ENCODE peak calls at places on chromosome 10, in seven cellular contexts. One of them, this sample, is unnamed. For H3K4me1, the result is how much of the 10 kb centered on the place peaks cover.

GRCh38 chr10:80945267-80945880 is 407.7 kb downstream of the SH2D4B start:
- DNase-seq in uterus: no peak
- DNase-seq in transverse colon: no peak
- DNase-seq in A549: no peak
- DNase-seq in right lobe of liver: no peak
- DNase-seq in sigmoid colon: no peak
- DNase-seq in IMR-90: no peak
- DNase-seq in this sample: no peak

GRCh38 chr10:36023939-36024338 is 381.8 kb upstream of the FZD8 start:
- DNase-seq in uterus: no peak
- DNase-seq in transverse colon: no peak
- DNase-seq in A549: peak
- DNase-seq in right lobe of liver: no peak
- DNase-seq in sigmoid colon: no peak
- DNase-seq in IMR-90: peak
- DNase-seq in this sample: no peak

GRCh38 chr10:90885176-90885575 is 13.4 kb downstream of the RPP30 start:
- DNase-seq in uterus: no peak
- DNase-seq in transverse colon: no peak
- DNase-seq in A549: no peak
- DNase-seq in right lobe of liver: no peak
- DNase-seq in sigmoid colon: no peak
- DNase-seq in IMR-90: peak
- DNase-seq in this sample: no peak

GRCh38 chr10:59792812-59793211 is 39.6 kb upstream of the MRLN start:
- DNase-seq in uterus: no peak
- DNase-seq in transverse colon: no peak
- DNase-seq in A549: no peak
- DNase-seq in right lobe of liver: no peak
- DNase-seq in sigmoid colon: no peak
- DNase-seq in IMR-90: no peak
- DNase-seq in this sample: no peak

GRCh38 chr10:129709627-129710509 is 242.8 kb downstream of the MGMT start:
- DNase-seq in uterus: no peak
- DNase-seq in transverse colon: no peak
- DNase-seq in A549: no peak
- DNase-seq in right lobe of liver: peak
- DNase-seq in sigmoid colon: no peak
- DNase-seq in IMR-90: no peak
- DNase-seq in this sample: no peak

GRCh38 chr10:50395279-50395678 is 144.0 kb upstream of the ASAH2 start:
- DNase-seq in uterus: no peak
- DNase-seq in transverse colon: no peak
- DNase-seq in A549: no peak
- DNase-seq in right lobe of liver: peak
- DNase-seq in sigmoid colon: no peak
- DNase-seq in IMR-90: peak
- DNase-seq in this sample: no peak

GRCh38 chr10:102040305-102040704 is 15.7 kb downstream of the ARMH3 start:
- DNase-seq in uterus: no peak
- DNase-seq in transverse colon: no peak
- DNase-seq in A549: no peak
- DNase-seq in right lobe of liver: no peak
- DNase-seq in sigmoid colon: no peak
- DNase-seq in IMR-90: peak
- DNase-seq in this sample: no peak

GRCh38 chr10:29377333-29377961 is 88.6 kb downstream of the LYZL1 start:
- DNase-seq in uterus: no peak
- DNase-seq in transverse colon: no peak
- DNase-seq in A549: peak
- DNase-seq in right lobe of liver: no peak
- DNase-seq in sigmoid colon: no peak
- DNase-seq in IMR-90: peak
- DNase-seq in this sample: no peak

GRCh38 chr10:42866115-42866995 is 83.8 kb downstream of the BMS1 start:
- DNase-seq in uterus: peak
- DNase-seq in transverse colon: peak
- DNase-seq in A549: peak
- DNase-seq in right lobe of liver: peak
- DNase-seq in sigmoid colon: peak
- DNase-seq in IMR-90: peak
- DNase-seq in this sample: no peak

GRCh38 chr10:5413012-5413938 is 918 bp downstream of the NET1 start:
- DNase-seq in uterus: no peak
- DNase-seq in transverse colon: no peak
- DNase-seq in A549: peak
- DNase-seq in right lobe of liver: no peak
- DNase-seq in sigmoid colon: no peak
- DNase-seq in IMR-90: peak
- DNase-seq in this sample: no peak

GRCh38 chr10:5361966-5362365 is 2.8 kb upstream of the UCN3 start:
- DNase-seq in uterus: no peak
- DNase-seq in transverse colon: no peak
- DNase-seq in A549: no peak
- DNase-seq in right lobe of liver: no peak
- DNase-seq in sigmoid colon: no peak
- DNase-seq in IMR-90: no peak
- DNase-seq in this sample: no peak

GRCh38 chr10:124755581-124755980 is 11.4 kb upstream of the FAM53B start:
- DNase-seq in uterus: no peak
- DNase-seq in transverse colon: no peak
- DNase-seq in A549: no peak
- DNase-seq in right lobe of liver: no peak
- DNase-seq in sigmoid colon: no peak
- DNase-seq in IMR-90: no peak
- DNase-seq in this sample: no peak

GRCh38 chr10:124173298-124173900 is 80.0 kb upstream of the CHST15 start:
- DNase-seq in uterus: no peak
- DNase-seq in transverse colon: no peak
- DNase-seq in A549: no peak
- DNase-seq in right lobe of liver: peak
- DNase-seq in sigmoid colon: no peak
- DNase-seq in IMR-90: no peak
- DNase-seq in this sample: no peak

GRCh38 chr10:79046991-79047874 is 21.5 kb upstream of the ZMIZ1 start:
- DNase-seq in uterus: peak
- DNase-seq in transverse colon: no peak
- DNase-seq in A549: no peak
- DNase-seq in right lobe of liver: peak
- DNase-seq in sigmoid colon: peak
- DNase-seq in IMR-90: no peak
- DNase-seq in this sample: no peak

GRCh38 chr10:50619882-50620281 is 3.9 kb downstream of the SGMS1 start:
- DNase-seq in uterus: no peak
- DNase-seq in transverse colon: no peak
- DNase-seq in A549: no peak
- DNase-seq in right lobe of liver: no peak
- DNase-seq in sigmoid colon: no peak
- DNase-seq in IMR-90: no peak
- DNase-seq in this sample: no peak

GRCh38 chr10:24952146-24952700 is at the start of gene PRTFDC1:
- DNase-seq in uterus: peak
- DNase-seq in transverse colon: peak
- DNase-seq in A549: peak
- DNase-seq in right lobe of liver: no peak
- DNase-seq in sigmoid colon: peak
- DNase-seq in IMR-90: no peak
- DNase-seq in this sample: no peak

GRCh38 chr10:127907411-127908105 is 655 bp downstream of the PTPRE start:
- DNase-seq in uterus: no peak
- DNase-seq in transverse colon: peak
- DNase-seq in A549: no peak
- DNase-seq in right lobe of liver: no peak
- DNase-seq in sigmoid colon: peak
- DNase-seq in IMR-90: no peak
- DNase-seq in this sample: no peak

GRCh38 chr10:11218395-11218794 is 200.7 kb downstream of the CELF2 start:
- DNase-seq in uterus: no peak
- DNase-seq in transverse colon: no peak
- DNase-seq in A549: no peak
- DNase-seq in right lobe of liver: no peak
- DNase-seq in sigmoid colon: no peak
- DNase-seq in IMR-90: no peak
- DNase-seq in this sample: no peak

GRCh38 chr10:58512470-58513188 is at the start of gene BICC1:
- DNase-seq in uterus: peak
- DNase-seq in transverse colon: peak
- DNase-seq in A549: peak
- DNase-seq in right lobe of liver: peak
- DNase-seq in sigmoid colon: peak
- DNase-seq in IMR-90: peak
- DNase-seq in this sample: no peak

DNA sequence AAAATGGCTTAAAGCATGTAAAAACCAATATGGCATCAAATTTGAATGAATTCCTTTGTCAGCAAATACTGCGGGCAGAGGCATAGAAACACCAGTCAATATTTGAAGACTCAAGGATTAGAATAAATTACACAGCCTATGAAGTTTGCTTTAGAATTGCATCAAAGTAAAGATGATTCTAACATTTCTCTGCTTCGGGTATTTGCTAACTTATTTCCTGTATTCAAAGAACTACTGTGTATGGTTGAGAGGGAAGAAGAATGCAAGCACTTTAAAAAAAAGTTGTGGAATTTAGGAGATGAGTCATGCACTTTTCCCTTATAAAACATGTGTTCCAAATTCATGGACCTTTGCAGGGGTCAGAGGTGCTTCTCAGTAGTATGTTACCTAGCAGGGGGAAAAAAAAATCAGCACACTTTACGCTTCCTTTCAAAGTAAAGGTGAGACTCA is 90.1 kb downstream of the PIP4K2A start:
- DNase-seq in uterus: no peak
- DNase-seq in transverse colon: no peak
- DNase-seq in A549: no peak
- DNase-seq in right lobe of liver: no peak
- DNase-seq in sigmoid colon: no peak
- DNase-seq in IMR-90: peak
- DNase-seq in this sample: no peak
- H3K4me1 ChIP-seq in uterus: under half
- H3K4me1 ChIP-seq in transverse colon: under half
- H3K4me1 ChIP-seq in A549: half or more
- H3K4me1 ChIP-seq in right lobe of liver: under half
- H3K4me1 ChIP-seq in sigmoid colon: half or more
- H3K4me1 ChIP-seq in IMR-90: under half
- H3K4me1 ChIP-seq in this sample: half or more

GRCh38 chr10:117568226-117568625 is 25.7 kb downstream of the EMX2 start:
- DNase-seq in uterus: no peak
- DNase-seq in transverse colon: no peak
- DNase-seq in A549: no peak
- DNase-seq in right lobe of liver: no peak
- DNase-seq in sigmoid colon: no peak
- DNase-seq in IMR-90: no peak
- DNase-seq in this sample: no peak
- TF ChIP-seq POLR2A in uterus: no peak
- TF ChIP-seq POLR2A in transverse colon: no peak
- TF ChIP-seq POLR2A in A549: no peak
- TF ChIP-seq POLR2A in right lobe of liver: no peak
- TF ChIP-seq POLR2A in sigmoid colon: no peak
- TF ChIP-seq POLR2A in IMR-90: no peak
- TF ChIP-seq POLR2A in this sample: no peak

GRCh38 chr10:13734151-13734550 is 147.4 kb downstream of the PRPF18 start:
- DNase-seq in uterus: no peak
- DNase-seq in transverse colon: no peak
- DNase-seq in A549: no peak
- DNase-seq in right lobe of liver: no peak
- DNase-seq in sigmoid colon: peak
- DNase-seq in IMR-90: no peak
- DNase-seq in this sample: no peak

GRCh38 chr10:13731799-13732198 is 145.0 kb downstream of the PRPF18 start:
- DNase-seq in uterus: no peak
- DNase-seq in transverse colon: no peak
- DNase-seq in A549: no peak
- DNase-seq in right lobe of liver: no peak
- DNase-seq in sigmoid colon: no peak
- DNase-seq in IMR-90: no peak
- DNase-seq in this sample: no peak

GRCh38 chr10:13728898-13729535 is 142.3 kb downstream of the PRPF18 start:
- DNase-seq in uterus: no peak
- DNase-seq in transverse colon: no peak
- DNase-seq in A549: no peak
- DNase-seq in right lobe of liver: no peak
- DNase-seq in sigmoid colon: no peak
- DNase-seq in IMR-90: no peak
- DNase-seq in this sample: no peak

GRCh38 chr10:13729959-13730358 is 143.2 kb downstream of the PRPF18 start:
- DNase-seq in uterus: no peak
- DNase-seq in transverse colon: no peak
- DNase-seq in A549: no peak
- DNase-seq in right lobe of liver: no peak
- DNase-seq in sigmoid colon: no peak
- DNase-seq in IMR-90: no peak
- DNase-seq in this sample: no peak

DNA sequence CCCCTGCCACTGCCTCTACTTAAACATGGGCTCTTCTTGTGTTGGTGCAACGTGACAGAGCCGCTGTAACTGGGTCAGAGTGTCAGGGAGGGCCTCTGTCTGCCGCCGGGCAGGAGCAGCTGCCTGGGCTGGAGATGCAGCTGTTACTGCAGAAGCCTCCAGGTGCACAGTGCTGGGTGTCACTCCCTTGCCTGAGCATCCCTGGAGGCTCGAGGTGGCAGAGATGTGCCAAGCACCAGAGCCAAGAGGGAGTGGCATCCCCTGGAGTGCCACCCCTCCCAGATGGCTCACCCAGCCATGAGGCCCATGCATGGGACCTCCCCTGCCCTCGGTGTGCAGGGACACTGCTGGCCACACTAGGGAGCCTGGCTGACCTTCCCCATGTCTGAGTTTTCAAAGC is 145.7 kb downstream of the PRPF18 start:
- DNase-seq in uterus: no peak
- DNase-seq in transverse colon: no peak
- DNase-seq in A549: no peak
- DNase-seq in right lobe of liver: no peak
- DNase-seq in sigmoid colon: no peak
- DNase-seq in IMR-90: no peak
- DNase-seq in this sample: no peak
- H3K27ac ChIP-seq in uterus: no peak
- H3K27ac ChIP-seq in transverse colon: no peak
- H3K27ac ChIP-seq in A549: no peak
- H3K27ac ChIP-seq in right lobe of liver: no peak
- H3K27ac ChIP-seq in sigmoid colon: no peak
- H3K27ac ChIP-seq in IMR-90: no peak
- H3K27ac ChIP-seq in this sample: no peak

DNA sequence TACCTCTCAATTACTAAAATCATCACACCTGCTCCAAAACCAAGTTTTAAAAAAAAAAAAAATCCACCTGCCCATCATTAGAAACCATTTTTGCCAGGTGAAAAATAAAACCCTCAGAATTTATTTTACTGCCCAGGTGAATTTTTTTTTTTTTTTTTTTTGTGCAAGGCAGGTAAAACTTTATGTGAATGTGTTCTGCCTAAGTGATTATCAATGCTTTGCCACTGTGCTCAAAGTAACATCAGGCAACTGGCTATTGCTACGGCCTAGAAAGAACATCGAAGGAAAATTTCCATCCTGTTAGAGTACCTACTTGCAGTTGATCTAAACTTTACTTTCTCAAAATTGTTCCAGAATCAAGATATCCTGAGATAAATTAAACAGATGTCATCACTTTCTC is 512.1 kb downstream of the PARD3 start:
- DNase-seq in uterus: no peak
- DNase-seq in transverse colon: no peak
- DNase-seq in A549: no peak
- DNase-seq in right lobe of liver: no peak
- DNase-seq in sigmoid colon: no peak
- DNase-seq in IMR-90: no peak
- DNase-seq in this sample: no peak
- H3K4me1 ChIP-seq in uterus: under half
- H3K4me1 ChIP-seq in transverse colon: under half
- H3K4me1 ChIP-seq in A549: under half
- H3K4me1 ChIP-seq in right lobe of liver: under half
- H3K4me1 ChIP-seq in sigmoid colon: under half
- H3K4me1 ChIP-seq in IMR-90: under half
- H3K4me1 ChIP-seq in this sample: under half